ENCODE peak calls at places on chromosomes 3 and 15, in six cellular contexts. T is naive thymus-derived CD4-positive, alpha-beta T cell; W is CD8-positive, alpha-beta memory T cell; A is esophagus muscularis mucosa; Y is vagina; J is psoas muscle. L is an unnamed sample.

GRCh38 chr3:43372809-43373587 is 86.7 kb downstream of the SNRK start:
- DNase-seq in W (no peak), T (no peak), Y (no peak), A (peak; percentile 31), J (no peak), L (no peak)

GRCh38 chr3:69197922-69198540 is 75.6 kb upstream of the LMOD3 start:
- DNase-seq in T (peak; percentile 38), A (no peak), W (peak; percentile 45), Y (no peak), J (no peak), L (no peak)

GRCh38 chr3:196431193-196432136 is 762 bp downstream of the UBXN7 start:
- DNase-seq in A (no peak), J (peak; percentile 45), T (peak; percentile 35), Y (no peak), W (peak; percentile 11), L (no peak)

GRCh38 chr3:20905210-20905805 is 719.3 kb upstream of the SGO1 start:
- DNase-seq in W (no peak), A (no peak), J (no peak), Y (no peak), T (no peak), L (no peak)

GRCh38 chr3:70989174-70989573 is 594.4 kb downstream of the FOXP1 start:
- DNase-seq in J (no peak), W (no peak), A (no peak), T (no peak), Y (no peak), L (no peak)

GRCh38 chr15:77417642-77418041 is 2.3 kb downstream of the PEAK1 start:
- DNase-seq in T (no peak), W (no peak), Y (no peak), J (no peak), A (no peak), L (no peak)

GRCh38 chr15:92797168-92798052 is 102.7 kb upstream of the CHD2 start:
- DNase-seq in A (no peak), Y (no peak), T (peak; percentile 81), W (peak; percentile 68), J (no peak), L (peak; percentile 49)

GRCh38 chr3:23993556-23994246 is 48.6 kb downstream of the NR1D2 start:
- DNase-seq in T (no peak), A (no peak), J (no peak), W (no peak), Y (no peak), L (no peak)

GRCh38 chr3:172543884-172544283 is 20.7 kb upstream of the TNFSF10 start:
- DNase-seq in J (no peak), Y (no peak), A (no peak), T (no peak), W (no peak), L (no peak)

GRCh38 chr15:61033938-61034792 is 194.9 kb downstream of the RORA start:
- DNase-seq in T (no peak), W (no peak), A (no peak), Y (no peak), J (no peak), L (no peak)

GRCh38 chr3:136050250-136050649 is 84.7 kb downstream of the PPP2R3A start:
- DNase-seq in J (no peak), T (no peak), A (no peak), W (no peak), Y (no peak), L (no peak)

GRCh38 chr15:59244337-59244736 is 37.7 kb downstream of the LDHAL6B start:
- DNase-seq in T (no peak), A (no peak), W (no peak), J (no peak), Y (no peak), L (peak; percentile 23)

GRCh38 chr3:10712121-10712520 is 103.9 kb upstream of the SLC6A11 start:
- DNase-seq in T (no peak), W (no peak), A (no peak), J (no peak), Y (no peak), L (no peak)

GRCh38 chr3:10707984-10708868 is 107.8 kb upstream of the SLC6A11 start:
- DNase-seq in A (no peak), Y (no peak), W (no peak), J (no peak), T (no peak), L (no peak)

GRCh38 chr3:10706156-10707088 is 109.6 kb upstream of the SLC6A11 start:
- DNase-seq in T (no peak), J (no peak), A (no peak), Y (no peak), W (no peak), L (no peak)

GRCh38 chr3:10707089-10707983 is 108.7 kb upstream of the SLC6A11 start:
- DNase-seq in T (no peak), J (no peak), Y (no peak), W (no peak), A (no peak), L (no peak)

DNA sequence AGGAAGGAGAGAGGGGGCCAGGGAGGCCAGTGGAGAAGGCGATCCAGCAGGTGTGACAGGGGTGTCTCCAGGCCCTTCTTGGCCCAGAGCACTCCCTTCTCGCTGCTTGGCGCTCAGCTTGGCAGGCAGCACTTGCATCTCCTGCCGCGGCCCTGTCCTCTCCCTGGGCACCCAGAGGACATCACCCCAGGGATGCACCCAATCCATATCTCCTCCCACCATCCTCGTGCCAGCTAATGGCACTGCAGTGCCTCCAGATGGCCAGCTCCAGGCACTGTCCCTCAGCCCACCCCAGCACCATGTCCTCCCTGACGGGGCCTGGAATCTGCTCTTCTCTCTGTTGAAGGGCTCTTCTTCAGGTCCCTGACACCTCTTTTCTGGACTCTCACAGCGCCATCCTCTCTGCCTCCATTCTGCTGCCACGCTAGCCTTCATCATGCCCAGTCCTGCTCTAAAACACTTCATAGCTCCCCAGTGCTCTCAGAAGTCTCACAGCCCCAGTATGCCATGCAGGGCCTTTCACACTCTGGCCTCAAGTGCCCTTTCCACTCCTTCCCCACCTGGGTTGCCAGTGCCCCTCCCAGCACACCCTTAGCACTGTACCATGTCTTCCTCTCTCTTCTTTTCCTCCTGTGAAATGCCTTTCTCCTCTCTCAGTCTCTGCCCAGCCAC is 106.8 kb upstream of the SLC6A11 start:
- DNase-seq in J (no peak), Y (no peak), A (no peak), W (no peak), T (no peak), L (no peak)
- H3K27me3 ChIP-seq in J (peaks cover 18% of the 10 kb centered on the region), Y (peaks cover 3% of the 10 kb centered on the region), A (peaks cover 28% of the 10 kb centered on the region), W (peaks cover 25% of the 10 kb centered on the region), T (peaks cover 9% of the 10 kb centered on the region), L (peaks cover 7% of the 10 kb centered on the region)

GRCh38 chr3:2517479-2518188 is 419.0 kb downstream of the CNTN4 start:
- DNase-seq in W (no peak), J (no peak), A (no peak), T (no peak), Y (no peak), L (no peak)

GRCh38 chr3:2510746-2511145 is 412.1 kb downstream of the CNTN4 start:
- DNase-seq in A (no peak), T (no peak), Y (no peak), J (no peak), W (no peak), L (no peak)

GRCh38 chr3:2511356-2511755 is 412.7 kb downstream of the CNTN4 start:
- DNase-seq in J (no peak), W (no peak), A (no peak), Y (no peak), T (no peak), L (no peak)

GRCh38 chr3:2516762-2517441 is 418.2 kb downstream of the CNTN4 start:
- DNase-seq in Y (no peak), A (no peak), J (no peak), W (no peak), T (no peak), L (no peak)

GRCh38 chr3:2514031-2514430 is 415.4 kb downstream of the CNTN4 start:
- DNase-seq in A (no peak), T (no peak), Y (no peak), W (no peak), J (no peak), L (no peak)
- H3K27me3 ChIP-seq in A (no peaks in the 10 kb centered on the region), T (no peaks in the 10 kb centered on the region), Y (no peaks in the 10 kb centered on the region), W (no peaks in the 10 kb centered on the region), J (no peaks in the 10 kb centered on the region), L (no peaks in the 10 kb centered on the region)

GRCh38 chr3:107356706-107357105 is 20.5 kb upstream of the CCDC54 start:
- DNase-seq in T (no peak), W (no peak), A (no peak), J (no peak), Y (no peak), L (no peak)
- H3K27me3 ChIP-seq in T (no peaks in the 10 kb centered on the region), W (no peaks in the 10 kb centered on the region), A (no peaks in the 10 kb centered on the region), J (no peaks in the 10 kb centered on the region), Y (no peaks in the 10 kb centered on the region), L (no peaks in the 10 kb centered on the region)

GRCh38 chr3:127356381-127356780 is 68.5 kb upstream of the PRR20G start:
- DNase-seq in W (no peak), J (no peak), Y (peak; percentile 52), A (no peak), T (no peak), L (no peak)
- H3K27me3 ChIP-seq in W (no peaks in the 10 kb centered on the region), J (no peaks in the 10 kb centered on the region), Y (no peaks in the 10 kb centered on the region), A (no peaks in the 10 kb centered on the region), T (no peaks in the 10 kb centered on the region), L (no peaks in the 10 kb centered on the region)

GRCh38 chr3:186826978-186827857 is 15.3 kb upstream of the ADIPOQ start:
- DNase-seq in Y (no peak), T (peak; percentile 88), J (peak; percentile 83), W (peak; percentile 87), A (no peak), L (peak; percentile 87)
- H3K27me3 ChIP-seq in Y (no peaks in the 10 kb centered on the region), T (no peaks in the 10 kb centered on the region), J (peaks cover 24% of the 10 kb centered on the region), W (peaks cover 28% of the 10 kb centered on the region), A (peaks cover 36% of the 10 kb centered on the region), L (peaks cover 5% of the 10 kb centered on the region)